ENCODE peak calls at places on chromosome X, in nine cellular contexts. J, G, K, B, A, D, Q, T and W are unnamed samples.

GRCh38 chrX:110703641-110704040 is 92.0 kb downstream of the CHRDL1 start:
- DNase-seq in J (no peak), G (no peak), K (no peak), B (no peak), A (no peak), D (peak), Q (no peak), T (no peak), W (no peak)

GRCh38 chrX:101639583-101639982 is 20.1 kb downstream of the ARMCX2 start:
- DNase-seq in J (no peak), G (no peak), K (no peak), B (no peak), A (no peak), D (no peak), Q (no peak), T (no peak), W (no peak)

GRCh38 chrX:74537011-74537390 is 77.4 kb downstream of the RLIM start:
- DNase-seq in J (no peak), G (no peak), K (peak), B (no peak), A (no peak), D (no peak), Q (no peak), T (peak), W (peak)

GRCh38 chrX:136822337-136823095 is 41.8 kb upstream of the ARHGEF6 start:
- DNase-seq in J (no peak), G (no peak), K (no peak), B (no peak), A (no peak), D (no peak), Q (no peak), T (peak), W (no peak)

GRCh38 chrX:114583646-114584433 is at the start of gene HTR2C:
- DNase-seq in J (no peak), G (no peak), K (no peak), B (no peak), A (no peak), D (no peak), Q (no peak), T (no peak), W (no peak)

GRCh38 chrX:19174401-19175025 is 52.2 kb upstream of the ADGRG2 start:
- DNase-seq in J (no peak), G (no peak), K (no peak), B (peak), A (no peak), D (no peak), Q (no peak), T (peak), W (peak)

GRCh38 chrX:70908541-70908940 is at the start of gene TEX11:
- DNase-seq in J (no peak), G (no peak), K (no peak), B (no peak), A (no peak), D (no peak), Q (no peak), T (no peak), W (no peak)

GRCh38 chrX:13201605-13202219 is 118.1 kb downstream of the ATXN3L start:
- DNase-seq in J (no peak), G (no peak), K (no peak), B (no peak), A (no peak), D (no peak), Q (no peak), T (no peak), W (no peak)

GRCh38 chrX:30751497-30751896 is 98.3 kb downstream of the GK start:
- DNase-seq in J (no peak), G (no peak), K (no peak), B (peak), A (no peak), D (no peak), Q (no peak), T (no peak), W (no peak)

GRCh38 chrX:152149648-152150047 is 11.3 kb upstream of the MAGEA10 start:
- DNase-seq in J (no peak), G (no peak), K (no peak), B (no peak), A (no peak), D (no peak), Q (no peak), T (no peak), W (no peak)

GRCh38 chrX:20454117-20454516 is 187.4 kb upstream of the RPS6KA3 start:
- DNase-seq in J (no peak), G (no peak), K (no peak), B (no peak), A (no peak), D (no peak), Q (no peak), T (peak), W (no peak)

GRCh38 chrX:136529795-136530194 is 2.2 kb upstream of the VGLL1 start:
- DNase-seq in J (no peak), G (no peak), K (no peak), B (no peak), A (no peak), D (no peak), Q (no peak), T (peak), W (no peak)